ENCODE peak calls at places on chromosomes 4 and X, in four cellular contexts. C, R, B and H are unnamed samples.

GRCh38 chrX:83508526-83509245 is 596 bp downstream of the POU3F4 start:
- DNase-seq in C (no peak), R (no peak), B (no peak), H (no peak)

GRCh38 chr4:39626261-39626660 is 12.4 kb downstream of the SMIM14 start:
- DNase-seq in B (no peak), R (no peak), C (no peak), H (no peak)

GRCh38 chrX:85003655-85004244 is at the start of gene APOOL:
- DNase-seq in R (peak), B (peak), C (peak), H (peak)

GRCh38 chrX:78747471-78747870 is at the start of gene LPAR4:
- DNase-seq in R (peak), C (no peak), B (no peak), H (no peak)

GRCh38 chr4:845836-846251 is 19.9 kb upstream of the CPLX1 start:
- DNase-seq in C (no peak), R (peak), B (no peak), H (no peak)

GRCh38 chrX:134246282-134246681 is 9.3 kb downstream of the CCDC160 start:
- DNase-seq in R (peak), C (no peak), B (no peak), H (no peak)

GRCh38 chr4:121057466-121057911 is 14.8 kb downstream of the NDNF start:
- DNase-seq in B (no peak), R (no peak), C (peak), H (no peak)

GRCh38 chrX:139324756-139325155 is 205.8 kb upstream of the F9 start:
- DNase-seq in C (no peak), R (no peak), B (no peak), H (no peak)

GRCh38 chrX:17706676-17707075 is 30.6 kb upstream of the SCML1 start:
- DNase-seq in B (no peak), R (peak), C (no peak), H (peak)

GRCh38 chrX:118347131-118347530 is 1.2 kb downstream of the WDR44 start:
- DNase-seq in C (peak), R (peak), B (no peak), H (peak)

GRCh38 chr4:161486454-161486853 is 677.3 kb downstream of the FSTL5 start:
- DNase-seq in C (no peak), B (no peak), R (no peak), H (no peak)

GRCh38 chrX:153883163-153883843 is 2.7 kb downstream of the L1CAM start:
- DNase-seq in B (no peak), C (no peak), R (no peak), H (no peak)

GRCh38 chrX:72330131-72330530 is 24.4 kb upstream of the CITED1 start:
- DNase-seq in R (no peak), B (no peak), C (no peak), H (no peak)

GRCh38 chrX:45903781-45904201 is 641.4 kb downstream of the ZNF674 start:
- DNase-seq in C (no peak), R (no peak), B (no peak), H (peak)

GRCh38 chr4:7043521-7044414 is 596 bp downstream of the TADA2B start:
- DNase-seq in B (no peak), C (no peak), R (peak), H (peak)

GRCh38 chr4:600850-601515 is 24.4 kb upstream of the PDE6B start:
- DNase-seq in C (no peak), B (no peak), R (peak), H (no peak)

GRCh38 chr4:121041307-121042090 is 30.8 kb downstream of the NDNF start:
- DNase-seq in B (no peak), C (no peak), R (no peak), H (peak)

GRCh38 chr4:159685406-159686092 is 582.7 kb downstream of the RAPGEF2 start:
- DNase-seq in B (no peak), R (no peak), C (no peak), H (no peak)

GRCh38 chr4:138320856-138321255 is 78.7 kb upstream of the SLC7A11 start:
- DNase-seq in B (no peak), R (no peak), C (no peak), H (no peak)

GRCh38 chr4:76644831-76645485 is 209.9 kb downstream of the SHROOM3 start:
- DNase-seq in B (no peak), R (no peak), C (no peak), H (no peak)

GRCh38 chr4:106289737-106290136 is 26.3 kb downstream of the TBCK start:
- DNase-seq in C (no peak), R (no peak), B (no peak), H (peak)

GRCh38 chr4:20844311-20844710 is 144.1 kb downstream of the PACRGL start:
- DNase-seq in C (no peak), R (no peak), B (no peak), H (peak)

GRCh38 chrX:1242901-1243402 is 25.7 kb upstream of the CSF2RA start:
- DNase-seq in R (no peak), B (no peak), C (no peak), H (peak)

GRCh38 chrX:8304668-8305067 is 133.6 kb upstream of the VCX2 start:
- DNase-seq in R (peak), C (no peak), B (no peak), H (peak)

DNA sequence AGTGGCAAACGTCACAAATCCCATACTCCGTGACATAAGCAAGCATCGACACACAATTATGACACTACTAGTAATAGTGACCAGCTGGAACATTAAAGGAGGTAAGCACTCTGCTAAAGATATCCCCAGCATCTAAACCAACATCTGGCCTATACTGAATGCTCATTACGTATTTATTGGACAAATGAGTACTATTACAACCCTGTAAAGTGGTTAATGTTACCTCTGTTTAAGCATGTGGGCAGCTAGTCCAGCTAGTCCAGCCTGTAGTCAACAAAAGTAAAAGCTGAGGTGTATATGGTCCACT is 419 bp upstream of the RPGR start:
- DNase-seq in C (no peak), R (no peak), B (no peak), H (no peak)
- H3K4me3 ChIP-seq in C (peak), R (peak), B (peak), H (peak)

GRCh38 chr4:98930311-98930865 is 1.5 kb upstream of the EIF4E start:
- DNase-seq in R (peak), C (no peak), B (no peak), H (peak)
- H3K4me3 ChIP-seq in R (peak), C (peak), B (peak), H (peak)

GRCh38 chr4:114615435-114615834 is 16.8 kb downstream of the UGT8 start:
- DNase-seq in C (no peak), R (no peak), B (no peak), H (no peak)

DNA sequence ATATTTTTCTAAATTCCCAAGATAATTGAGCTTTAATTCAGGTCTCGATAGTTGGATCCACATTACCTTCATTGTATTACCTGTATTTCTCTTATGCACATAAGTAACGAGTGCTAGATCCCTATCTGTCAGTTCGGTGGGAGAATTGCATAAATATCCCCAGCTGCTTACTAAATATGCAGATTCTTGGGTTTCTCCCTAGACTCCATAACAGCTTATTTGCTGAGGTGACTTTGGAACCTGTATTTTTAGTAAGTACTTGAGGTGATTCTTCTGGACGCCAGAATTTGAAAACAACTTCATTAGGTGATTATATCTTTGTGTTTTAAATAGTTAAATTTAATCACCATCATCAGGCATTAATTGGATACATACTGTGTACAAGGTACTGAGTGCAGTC is 15.0 kb downstream of the UGT8 start:
- DNase-seq in B (no peak), C (no peak), R (no peak), H (no peak)
- H3K4me3 ChIP-seq in B (no peak), C (no peak), R (no peak), H (no peak)

GRCh38 chr4:80471701-80472100 is 136.2 kb downstream of the CFAP299 start:
- DNase-seq in C (no peak), R (no peak), B (no peak), H (peak)
- H3K4me3 ChIP-seq in C (peak), R (no peak), B (peak), H (peak)

GRCh38 chrX:3962511-3963350 is 249.3 kb upstream of the PRKX start:
- DNase-seq in C (peak), B (no peak), R (peak), H (peak)
- H3K4me3 ChIP-seq in C (no peak), B (no peak), R (no peak), H (no peak)

DNA sequence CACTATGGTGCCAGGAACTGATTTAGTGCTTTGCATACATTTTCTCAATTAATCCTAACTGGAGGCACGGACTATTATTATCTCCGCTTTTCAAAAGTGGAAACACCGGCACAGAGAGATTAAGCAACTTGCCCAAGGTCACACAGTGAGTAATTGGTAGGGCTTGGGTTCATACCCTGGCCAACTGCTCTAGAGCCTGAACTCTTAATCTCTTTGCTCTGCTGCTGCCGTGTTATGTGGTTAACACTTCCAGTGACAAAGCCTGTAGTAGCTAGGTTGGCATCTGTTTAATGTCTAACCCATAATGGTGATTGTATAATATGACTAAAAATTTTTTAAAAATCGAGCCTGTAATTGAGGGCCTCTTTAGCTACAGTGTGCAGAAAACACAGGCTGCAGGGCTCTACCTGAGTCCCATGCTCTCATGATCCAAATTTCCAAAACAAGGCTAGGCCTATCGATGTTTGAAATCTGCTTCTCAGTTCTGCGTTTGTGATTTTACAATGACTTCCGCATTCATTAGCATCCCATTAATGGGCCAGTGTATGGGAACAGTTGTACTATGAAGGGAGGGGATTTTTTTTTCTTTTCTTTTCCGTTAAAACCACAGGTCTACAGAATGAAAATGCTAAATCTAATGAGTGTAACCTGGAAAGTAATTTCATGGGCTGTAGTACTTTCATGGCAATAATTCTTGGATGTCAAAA is 219.3 kb upstream of the JADE1 start:
- DNase-seq in R (no peak), C (no peak), B (no peak), H (no peak)
- H3K4me3 ChIP-seq in R (no peak), C (no peak), B (no peak), H (no peak)

DNA sequence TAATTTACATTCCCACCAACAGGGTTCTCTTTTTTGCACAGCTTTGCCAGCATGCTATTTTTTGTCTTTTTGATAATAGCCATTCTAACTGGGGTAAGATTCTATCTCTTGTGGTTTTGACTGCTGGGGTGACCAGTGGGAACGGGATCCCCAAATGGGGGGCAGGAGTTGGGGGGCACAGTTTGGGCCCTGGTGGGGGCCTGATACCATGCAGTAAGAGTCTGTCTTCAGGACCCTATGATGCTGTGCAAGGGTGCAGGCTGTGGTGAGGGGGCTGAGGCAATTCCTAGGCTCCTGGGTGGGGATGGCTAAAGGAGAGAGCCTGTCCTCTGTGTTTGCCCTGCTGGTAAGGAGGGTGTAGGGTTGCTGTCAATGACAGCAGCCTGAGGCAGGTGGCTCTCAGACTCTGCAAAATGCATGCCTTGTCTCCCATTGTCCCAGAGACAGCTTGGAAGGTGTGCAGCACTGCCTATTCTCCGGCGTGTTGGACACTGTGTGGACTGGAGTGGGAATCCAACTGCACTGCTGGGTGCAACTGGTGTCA is 172.7 kb upstream of the ARHGAP24 start:
- DNase-seq in B (no peak), R (no peak), C (no peak), H (no peak)
- H3K4me3 ChIP-seq in B (no peak), R (no peak), C (no peak), H (no peak)

DNA sequence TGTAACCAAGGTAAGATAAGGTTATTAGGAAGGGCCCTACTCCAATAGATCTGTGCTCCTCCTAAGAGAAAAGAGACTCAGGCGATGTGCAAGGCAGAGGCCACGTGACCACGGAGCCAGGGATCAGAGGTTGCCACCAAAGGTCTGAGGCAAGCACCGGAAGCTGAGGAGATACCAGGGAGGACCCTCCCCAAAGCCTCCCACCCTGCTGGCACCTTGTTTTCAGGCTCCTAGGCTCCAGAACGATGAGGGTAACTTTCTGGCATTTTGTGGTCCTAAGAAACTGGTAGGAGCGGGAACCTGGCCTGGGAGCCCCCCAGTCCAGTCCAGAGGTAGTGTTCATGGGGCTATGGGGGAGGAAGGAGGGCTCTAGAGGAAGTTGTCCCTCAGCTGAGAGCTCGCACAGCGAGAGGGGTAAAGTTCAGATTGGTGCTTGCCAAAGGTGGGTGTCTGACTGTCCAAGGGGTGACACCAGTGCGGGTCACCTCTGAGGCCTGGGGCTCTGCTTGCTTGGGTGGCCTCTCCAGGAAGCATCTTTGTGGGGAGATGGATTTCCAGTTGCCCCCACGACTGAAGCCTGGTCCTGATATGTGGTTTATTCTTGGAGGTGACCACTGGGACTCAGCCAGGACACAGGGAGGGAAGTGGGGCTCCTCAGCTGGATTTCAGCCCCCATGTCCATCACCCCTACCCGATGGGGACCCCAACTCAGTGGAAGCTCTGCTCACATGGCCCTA is 7.5 kb upstream of the LETM1 start:
- DNase-seq in R (no peak), C (no peak), B (no peak), H (no peak)
- H3K4me3 ChIP-seq in R (no peak), C (no peak), B (no peak), H (no peak)

GRCh38 chrX:119687661-119688413 is 5.1 kb downstream of the SEPTIN6 start:
- DNase-seq in B (no peak), R (no peak), C (no peak), H (no peak)
- H3K4me3 ChIP-seq in B (no peak), R (no peak), C (no peak), H (no peak)

DNA sequence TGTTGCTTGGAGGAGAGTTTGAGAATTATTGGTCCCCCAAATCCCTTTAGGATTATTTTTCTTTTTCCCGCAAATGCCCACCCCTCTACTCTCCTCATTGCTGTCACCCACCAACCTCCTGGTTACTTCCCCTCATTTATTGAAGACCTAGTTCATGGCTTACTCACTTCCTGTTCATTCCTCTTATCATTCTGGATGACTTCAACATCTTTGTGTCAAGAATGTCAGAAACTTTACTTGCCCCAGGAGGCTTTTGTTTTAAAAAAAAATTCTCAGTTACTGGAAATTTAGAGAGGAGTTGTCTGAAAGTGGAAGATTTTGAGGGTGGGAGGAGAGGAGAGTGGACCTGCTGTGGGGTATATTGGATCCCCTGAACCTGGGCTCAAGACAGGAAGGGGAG is 69.7 kb upstream of the ESX1 start:
- DNase-seq in R (no peak), C (no peak), B (no peak), H (no peak)
- H3K4me3 ChIP-seq in R (no peak), C (no peak), B (no peak), H (no peak)